ENCODE peak calls at places on chromosome 4, in five cellular contexts. P, L, O, J and N are unnamed samples.

GRCh38 chr4:3387154-3387942 is 54.4 kb upstream of the HGFAC start:
- DNase-seq in P (no peak), L (no peak), O (no peak), J (peak; percentile 7), N (no peak)

GRCh38 chr4:159010563-159011260 is 92.2 kb upstream of the RAPGEF2 start:
- DNase-seq in P (no peak), L (no peak), O (no peak), J (no peak), N (no peak)

GRCh38 chr4:111512081-111512774 is 633.0 kb upstream of the FAM241A start:
- DNase-seq in P (no peak), L (no peak), O (no peak), J (peak; percentile 25), N (peak; percentile 87)

GRCh38 chr4:149223659-149224058 is 592.0 kb downstream of the IQCM start:
- DNase-seq in P (no peak), L (no peak), O (no peak), J (no peak), N (no peak)

GRCh38 chr4:132642196-132642817 is 506.8 kb upstream of the PCDH10 start:
- DNase-seq in P (peak; percentile 53), L (peak; percentile 55), O (peak; percentile 34), J (peak; percentile 51), N (peak; percentile 67)

GRCh38 chr4:11635336-11635735 is 206.6 kb upstream of the HS3ST1 start:
- DNase-seq in P (no peak), L (no peak), O (no peak), J (peak; percentile 96), N (peak; percentile 69)

GRCh38 chr4:107643021-107643420 is 77.0 kb downstream of the PAPSS1 start:
- DNase-seq in P (no peak), L (no peak), O (no peak), J (peak; percentile 21), N (no peak)

GRCh38 chr4:115113382-115114106 is at the start of gene NDST4:
- DNase-seq in P (peak; percentile 79), L (no peak), O (no peak), J (peak; percentile 13), N (peak; percentile 46)

GRCh38 chr4:3871181-3871852 is 105.1 kb downstream of the ADRA2C start:
- DNase-seq in P (peak; percentile 54), L (peak; percentile 94), O (peak; percentile 61), J (no peak), N (no peak)

GRCh38 chr4:48640225-48640624 is 139.9 kb downstream of the FRYL start:
- DNase-seq in P (no peak), L (no peak), O (no peak), J (no peak), N (no peak)

GRCh38 chr4:122458625-122459024 is 2.1 kb upstream of the IL2 start:
- DNase-seq in P (no peak), L (no peak), O (no peak), J (peak; percentile 92), N (peak; percentile 72)

GRCh38 chr4:184951668-184952160 is 66.6 kb upstream of the HELT start:
- DNase-seq in P (no peak), L (no peak), O (no peak), J (no peak), N (no peak)
- H3K4me1 ChIP-seq in P (no peaks in the 10 kb centered on the region), L (no peaks in the 10 kb centered on the region), O (no peaks in the 10 kb centered on the region), J (no peaks in the 10 kb centered on the region), N (no peaks in the 10 kb centered on the region)

DNA sequence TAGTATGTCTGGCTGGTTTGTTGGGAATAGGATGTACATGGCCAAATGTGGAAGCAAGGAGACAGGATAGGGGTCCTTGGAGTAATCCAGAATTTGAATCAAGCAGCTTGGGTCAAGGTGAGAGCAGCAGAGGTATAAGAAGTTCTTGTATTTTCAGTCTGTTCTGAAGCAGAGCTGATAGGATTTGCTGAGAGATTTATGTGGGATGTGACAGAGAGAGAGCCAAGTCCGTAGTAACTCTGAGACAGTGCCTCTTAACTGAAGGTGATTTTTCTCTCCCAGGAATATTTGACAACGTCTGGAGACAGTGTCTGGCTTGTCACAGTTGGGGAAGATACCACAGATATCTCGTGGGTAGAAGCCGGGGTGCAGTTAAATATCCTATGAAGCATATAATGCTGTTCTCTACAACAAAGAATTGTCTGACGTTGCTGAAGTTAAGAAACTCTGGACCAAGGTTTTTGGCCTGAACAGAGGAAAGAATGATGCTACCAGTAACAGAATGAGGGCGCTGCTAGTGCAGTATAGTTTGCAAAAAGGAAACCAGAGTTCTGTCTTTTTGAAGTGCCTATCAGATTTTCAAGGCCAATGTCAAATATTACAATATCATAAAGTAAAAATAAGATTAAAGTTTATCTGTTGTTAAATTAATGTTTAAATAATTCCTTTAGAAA is 184.0 kb downstream of the ARHGAP24 start:
- DNase-seq in P (no peak), L (no peak), O (no peak), J (no peak), N (no peak)
- H3K9ac ChIP-seq in P (no peak overlapping the region), L (no peak overlapping the region), O (no peak overlapping the region), J (no peak overlapping the region), N (peak overlapping the region; percentile 66)

DNA sequence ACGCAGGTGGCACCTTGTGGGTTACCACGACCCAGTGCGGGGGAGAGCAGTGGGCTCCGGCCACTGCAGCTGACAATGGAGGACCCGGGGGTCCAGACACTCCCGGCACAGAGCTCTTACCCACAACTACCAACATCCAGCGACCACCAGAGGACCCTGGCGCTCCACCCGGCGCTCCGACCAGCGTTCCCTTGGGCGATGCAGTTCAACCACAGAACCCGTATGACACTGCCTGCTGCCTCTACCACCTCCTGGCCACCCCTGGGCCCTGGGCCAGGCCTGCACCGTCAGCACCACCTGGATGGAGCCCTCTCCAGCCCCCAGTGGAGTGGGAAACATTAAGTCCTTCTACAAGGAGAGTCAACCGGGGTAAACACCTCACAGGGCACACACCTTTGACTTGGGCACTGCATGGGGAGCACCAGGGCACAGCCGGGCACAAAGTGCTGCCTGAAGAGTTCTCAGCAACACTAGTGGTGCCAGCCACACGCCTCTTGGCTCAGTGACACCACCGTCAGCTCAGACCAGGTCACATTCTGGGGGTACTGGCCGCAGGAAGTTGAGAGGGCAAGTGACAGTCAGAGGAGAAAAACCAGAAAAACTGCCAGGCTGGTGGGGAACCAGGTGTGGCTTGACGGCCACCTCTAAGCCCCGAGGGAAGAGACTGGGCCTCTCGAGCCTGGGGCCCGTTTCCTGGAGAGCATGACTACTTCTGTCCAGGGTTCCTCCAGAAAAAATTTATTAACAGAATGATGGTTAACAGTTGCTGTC is 2.6 kb downstream of the CTBP1 start:
- DNase-seq in P (no peak), L (peak; percentile 28), O (no peak), J (peak; percentile 34), N (peak; percentile 17)
- H2BK12ac ChIP-seq in P (no peak overlapping the region), L (no peak overlapping the region), O (no peak overlapping the region), J (peak overlapping the region; percentile 47), N (peak overlapping the region; percentile 3)

GRCh38 chr4:184437988-184438774 is 36.2 kb downstream of the IRF2 start:
- DNase-seq in P (no peak), L (no peak), O (no peak), J (no peak), N (no peak)
- H3K4me1 ChIP-seq in P (peaks cover 6% of the 10 kb centered on the region), L (peaks cover 14% of the 10 kb centered on the region), O (peaks cover 13% of the 10 kb centered on the region), J (no peaks in the 10 kb centered on the region), N (peaks cover 19% of the 10 kb centered on the region)

GRCh38 chr4:118762753-118763477 is 73.0 kb downstream of the SEC24D start:
- DNase-seq in P (no peak), L (no peak), O (no peak), J (no peak), N (no peak)

GRCh38 chr4:118760092-118760491 is 74.9 kb downstream of the METTL14 start:
- DNase-seq in P (no peak), L (no peak), O (no peak), J (no peak), N (no peak)

GRCh38 chr4:118761387-118762016 is 74.4 kb downstream of the SEC24D start:
- DNase-seq in P (no peak), L (no peak), O (no peak), J (no peak), N (no peak)

GRCh38 chr4:118760493-118760892 is 75.3 kb downstream of the METTL14 start:
- DNase-seq in P (no peak), L (no peak), O (no peak), J (no peak), N (no peak)

GRCh38 chr4:118762146-118762545 is 73.8 kb downstream of the SEC24D start:
- DNase-seq in P (no peak), L (no peak), O (no peak), J (no peak), N (no peak)
- H3K9ac ChIP-seq in P (no peak overlapping the region), L (no peak overlapping the region), O (no peak overlapping the region), J (peak overlapping the region; percentile 65), N (no peak overlapping the region)

DNA sequence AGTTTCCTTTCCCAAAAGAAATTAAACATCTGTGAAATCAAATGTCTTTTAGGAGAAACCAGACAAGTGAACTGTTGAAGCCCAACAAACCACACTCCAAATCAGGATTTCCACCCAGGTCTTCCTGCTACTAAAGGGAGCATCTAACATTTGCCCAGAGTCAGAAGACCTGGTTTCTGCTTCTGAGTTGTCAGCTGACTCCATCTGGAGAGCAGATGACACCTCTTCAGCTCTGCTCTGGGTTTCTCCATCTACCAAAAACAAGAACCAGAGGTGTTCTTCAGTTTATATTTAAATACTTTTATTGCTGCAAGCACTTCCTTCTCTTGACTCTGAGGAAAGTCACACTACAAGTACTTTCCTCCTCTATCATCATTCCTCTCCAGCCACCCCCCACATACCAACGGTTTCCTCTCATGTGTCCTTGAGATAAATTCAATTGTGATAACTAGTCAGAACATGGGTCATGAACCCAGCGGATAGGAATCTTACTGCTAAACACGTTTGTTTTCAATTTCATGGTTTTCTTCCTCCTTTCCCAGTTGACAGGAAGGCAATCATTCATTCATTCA is 88.5 kb downstream of the PPP3CA start:
- DNase-seq in P (no peak), L (no peak), O (no peak), J (no peak), N (no peak)
- H2BK12ac ChIP-seq in P (no peak overlapping the region), L (no peak overlapping the region), O (no peak overlapping the region), J (no peak overlapping the region), N (no peak overlapping the region)

GRCh38 chr4:7362341-7362740 is 72.4 kb downstream of the PSAPL1 start:
- DNase-seq in P (no peak), L (no peak), O (no peak), J (no peak), N (no peak)

GRCh38 chr4:7361256-7361655 is 73.5 kb downstream of the PSAPL1 start:
- DNase-seq in P (no peak), L (no peak), O (no peak), J (no peak), N (no peak)

GRCh38 chr4:7360802-7361201 is 73.9 kb downstream of the PSAPL1 start:
- DNase-seq in P (no peak), L (no peak), O (no peak), J (no peak), N (no peak)

GRCh38 chr4:7364979-7365378 is 69.8 kb downstream of the PSAPL1 start:
- DNase-seq in P (no peak), L (no peak), O (no peak), J (no peak), N (no peak)

DNA sequence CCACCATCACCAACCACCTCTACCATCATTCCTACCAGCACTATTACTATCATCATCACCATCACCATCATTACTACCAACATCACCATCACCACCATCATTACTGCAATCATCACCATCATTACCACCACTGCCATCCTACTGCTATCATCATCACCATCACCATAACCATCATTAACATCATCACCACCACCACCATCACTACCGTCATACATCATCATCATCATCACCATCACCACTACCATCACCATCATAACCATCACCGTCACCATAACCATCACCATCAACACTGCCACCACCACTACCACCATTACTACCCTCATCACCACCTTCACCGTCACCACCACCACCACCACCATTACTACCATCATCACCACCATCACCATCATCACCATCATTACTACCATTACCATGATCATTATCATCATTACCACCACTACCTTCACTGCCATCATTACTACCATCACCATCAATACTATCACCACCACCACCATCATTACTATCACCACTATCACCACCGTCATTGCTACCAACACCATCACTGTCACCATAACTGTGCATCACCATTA is 71.8 kb downstream of the PSAPL1 start:
- DNase-seq in P (no peak), L (no peak), O (no peak), J (no peak), N (no peak)
- H3K4me1 ChIP-seq in P (no peaks in the 10 kb centered on the region), L (peaks cover 4% of the 10 kb centered on the region), O (no peaks in the 10 kb centered on the region), J (no peaks in the 10 kb centered on the region), N (peaks cover 2% of the 10 kb centered on the region)